ENCODE peak calls at places on chromosomes 16 and 17, in nine cellular contexts. I is fibroblast of lung; X is activated effector memory CD4-positive, alpha-beta T cell treated with Interleukin-2 at 50 U/mL for 16 hours; Y is memory B cell; L is glutamatergic neuron; Q is EL; J is NCI-H460; E is skeletal muscle cell; F is SW 1271. K is an unnamed sample.

GRCh38 chr16:89687092-89687940 is 827 bp downstream of the CDK10 start:
- DNase-seq in I (peak), J (no peak), Q (peak), F (no peak), Y (no peak), E (no peak), X (no peak), L (no peak), K (peak)

GRCh38 chr16:50847166-50847565 is 105.3 kb downstream of the CYLD start:
- DNase-seq in J (no peak), F (no peak), I (no peak), X (no peak), Y (no peak), Q (no peak), L (no peak), E (no peak), K (no peak)

GRCh38 chr16:1610841-1611653 is 825 bp downstream of the IFT140 start:
- DNase-seq in X (peak), L (no peak), J (no peak), E (peak), Y (no peak), F (no peak), I (peak), Q (peak), K (no peak)

GRCh38 chr17:3964203-3965122 is at the start of gene ATP2A3:
- DNase-seq in F (no peak), X (peak), L (no peak), Y (peak), E (no peak), Q (peak), J (peak), I (no peak), K (peak)

GRCh38 chr16:14510939-14511797 is 118.9 kb downstream of the PARN start:
- DNase-seq in Q (peak), E (peak), J (no peak), L (no peak), F (no peak), Y (no peak), I (peak), X (no peak), K (no peak)

GRCh38 chr16:30775131-30775380 is 11.9 kb downstream of the ZNF629 start:
- DNase-seq in I (no peak), Q (no peak), L (no peak), J (no peak), Y (no peak), X (no peak), F (no peak), E (no peak), K (no peak)

GRCh38 chr17:65163990-65164495 is 26.9 kb downstream of the RGS9 start:
- DNase-seq in L (no peak), Q (peak), X (peak), F (peak), E (no peak), I (peak), Y (peak), J (peak), K (no peak)

GRCh38 chr17:49486012-49486641 is 9.0 kb upstream of the NGFR start:
- DNase-seq in I (no peak), X (no peak), Q (no peak), F (no peak), Y (no peak), L (no peak), E (no peak), J (no peak), K (no peak)

GRCh38 chr17:56983380-56983779 is 5.4 kb downstream of the SCPEP1 start:
- DNase-seq in E (no peak), F (no peak), J (no peak), I (no peak), Y (no peak), X (no peak), L (no peak), Q (no peak), K (no peak)